ENCODE peak calls at places on chromosomes 16 and 17, in nine cellular contexts. S is stimulated activated CD8-positive, alpha-beta memory T cell treated with anti-CD3 and anti-CD28 coated beads, Interleukin-15, amount 100 ng/mL, for 4 hours; W is HFFc6; K is stromal cell of bone marrow; T is activated T-helper 9 cell treated with anti-CD3 and anti-CD28 coated beads, Interleukin-2, amount 50 U/mL, for 16 hours; U is NCI-H1092 treated with DMSO at 0.1 percent for 48 hours; B is astrocyte of the spinal cord; E is BJ; V is LoVo. Q is an unnamed sample.

GRCh38 chr16:12371497-12371896 is 395.0 kb downstream of the SNX29 start:
- DNase-seq in S (no peak), W (no peak), K (no peak), T (no peak), U (no peak), B (no peak), E (no peak), V (no peak), Q (no peak)

GRCh38 chr16:72285728-72286127 is 113.8 kb upstream of the PMFBP1 start:
- DNase-seq in S (no peak), W (no peak), K (peak), T (no peak), U (no peak), B (peak), E (no peak), V (no peak), Q (no peak)

GRCh38 chr16:16992986-16993783 is 477.6 kb downstream of the XYLT1 start:
- DNase-seq in S (no peak), W (no peak), K (no peak), T (no peak), U (no peak), B (no peak), E (no peak), V (no peak), Q (no peak)

GRCh38 chr17:47776330-47777197 is 43.5 kb downstream of the TBX21 start:
- DNase-seq in S (peak), W (peak), K (peak), T (no peak), U (peak), B (peak), E (no peak), V (peak), Q (peak)

GRCh38 chr16:67773569-67774456 is 32.5 kb downstream of the RANBP10 start:
- DNase-seq in S (no peak), W (no peak), K (no peak), T (no peak), U (no peak), B (no peak), E (no peak), V (no peak), Q (peak)

GRCh38 chr17:57182621-57183020 is 73.7 kb upstream of the MSI2 start:
- DNase-seq in S (no peak), W (no peak), K (no peak), T (no peak), U (no peak), B (no peak), E (no peak), V (no peak), Q (no peak)

GRCh38 chr16:25978227-25978626 is 286.5 kb downstream of the HS3ST4 start:
- DNase-seq in S (no peak), W (no peak), K (no peak), T (no peak), U (no peak), B (no peak), E (no peak), V (no peak), Q (no peak)

GRCh38 chr17:30021708-30022317 is 80.4 kb downstream of the EFCAB5 start:
- DNase-seq in S (no peak), W (peak), K (no peak), T (no peak), U (peak), B (peak), E (no peak), V (peak), Q (peak)

GRCh38 chr16:49947907-49948678 is 76.9 kb upstream of the CNEP1R1 start:
- DNase-seq in S (no peak), W (no peak), K (no peak), T (no peak), U (no peak), B (no peak), E (no peak), V (no peak), Q (no peak)

GRCh38 chr16:11047057-11047456 is 102.7 kb downstream of the CLEC16A start:
- DNase-seq in S (no peak), W (peak), K (peak), T (no peak), U (no peak), B (peak), E (peak), V (no peak), Q (no peak)

GRCh38 chr17:57946798-57947358 is 8.3 kb downstream of the CUEDC1 start:
- DNase-seq in S (no peak), W (peak), K (peak), T (no peak), U (no peak), B (peak), E (no peak), V (peak), Q (peak)

GRCh38 chr17:49901460-49902331 is 53.8 kb upstream of the TAC4 start:
- DNase-seq in S (no peak), W (no peak), K (no peak), T (no peak), U (no peak), B (no peak), E (no peak), V (peak), Q (peak)

GRCh38 chr17:76707985-76708807 is 2.6 kb downstream of the MXRA7 start:
- DNase-seq in S (no peak), W (no peak), K (no peak), T (no peak), U (no peak), B (peak), E (no peak), V (no peak), Q (peak)

GRCh38 chr16:88088161-88088581 is 136.9 kb downstream of the BANP start:
- DNase-seq in S (no peak), W (no peak), K (no peak), T (no peak), U (no peak), B (no peak), E (no peak), V (no peak), Q (no peak)

GRCh38 chr17:76492989-76493501 is 8.2 kb downstream of the RHBDF2 start:
- DNase-seq in S (no peak), W (peak), K (peak), T (peak), U (no peak), B (peak), E (no peak), V (no peak), Q (peak)

GRCh38 chr17:42453544-42453943 is 5.1 kb upstream of the ATP6V0A1 start:
- DNase-seq in S (no peak), W (no peak), K (no peak), T (no peak), U (no peak), B (no peak), E (no peak), V (no peak), Q (no peak)

GRCh38 chr17:74939534-74939933 is 3.8 kb downstream of the OTOP3 start:
- DNase-seq in S (no peak), W (no peak), K (no peak), T (no peak), U (no peak), B (no peak), E (no peak), V (no peak), Q (no peak)

GRCh38 chr17:57552114-57552601 is 192.9 kb downstream of the CCDC182 start:
- DNase-seq in S (no peak), W (no peak), K (no peak), T (no peak), U (no peak), B (peak), E (no peak), V (no peak), Q (peak)

GRCh38 chr17:58415371-58416055 is 1.8 kb downstream of the RNF43 start:
- DNase-seq in S (no peak), W (no peak), K (no peak), T (no peak), U (no peak), B (no peak), E (no peak), V (peak), Q (no peak)

GRCh38 chr16:12410842-12411490 is 392.7 kb downstream of the CPPED1 start:
- DNase-seq in S (no peak), W (no peak), K (no peak), T (no peak), U (no peak), B (no peak), E (no peak), V (no peak), Q (no peak)

GRCh38 chr17:77724876-77725615 is 233.5 kb upstream of the TNRC6C start:
- DNase-seq in S (no peak), W (no peak), K (no peak), T (no peak), U (no peak), B (no peak), E (no peak), V (no peak), Q (no peak)

GRCh38 chr17:6276711-6277110 is 158.2 kb downstream of the AIPL1 start:
- DNase-seq in S (no peak), W (no peak), K (no peak), T (no peak), U (no peak), B (no peak), E (no peak), V (no peak), Q (no peak)

GRCh38 chr16:75068632-75069031 is 47.9 kb downstream of the LDHD start:
- DNase-seq in S (no peak), W (no peak), K (no peak), T (no peak), U (no peak), B (no peak), E (no peak), V (no peak), Q (no peak)

GRCh38 chr16:84177740-84178070 is 9.2 kb downstream of the TAF1C start:
- DNase-seq in S (no peak), W (peak), K (no peak), T (no peak), U (no peak), B (peak), E (no peak), V (no peak), Q (peak)

GRCh38 chr16:81237282-81237681 is 1.2 kb upstream of the BCO1 start:
- DNase-seq in S (no peak), W (no peak), K (no peak), T (no peak), U (peak), B (peak), E (no peak), V (no peak), Q (peak)

GRCh38 chr16:15887283-15887682 is 1.1 kb downstream of the CEP20 start:
- DNase-seq in S (no peak), W (no peak), K (no peak), T (no peak), U (no peak), B (no peak), E (no peak), V (no peak), Q (no peak)